ENCODE peak calls at places on chromosomes 13 and 19, in eight cellular contexts. F is EH; Y is nephron progenitor cell; W is stimulated activated naive CD8-positive, alpha-beta T cell treated with anti-CD3 and anti-CD28 coated beads, Interleukin-15, amount 100 ng/mL, for 72 hours; A is dermis blood vessel endothelial cell; U is EL; V is anterior cingulate cortex; L is ACHN. B is an unnamed sample.

GRCh38 chr19:1465191-1466016 is 13.6 kb downstream of the C19orf25 start:
- DNase-seq in W (peak; percentile 55), Y (peak; percentile 72), L (no peak), U (no peak), A (peak; percentile 76), F (peak; percentile 71), V (no peak), B (no peak)

GRCh38 chr13:79314652-79315051 is 91.4 kb downstream of the RBM26 start:
- DNase-seq in U (no peak), V (no peak), A (no peak), W (no peak), Y (no peak), L (no peak), F (no peak), B (no peak)

GRCh38 chr19:6739390-6739883 is at the start of gene TRIP10:
- DNase-seq in L (peak; percentile 75), U (peak; percentile 76), A (peak; percentile 87), F (peak; percentile 82), W (peak; percentile 84), V (peak; percentile 27), Y (peak; percentile 81), B (peak; percentile 75)

GRCh38 chr13:110023729-110024645 is 237.6 kb upstream of the IRS2 start:
- DNase-seq in L (no peak), V (no peak), A (no peak), W (no peak), Y (no peak), U (no peak), F (peak; percentile 50), B (no peak)

GRCh38 chr19:18814063-18814462 is 17.7 kb upstream of the UPF1 start:
- DNase-seq in Y (peak; percentile 27), U (no peak), V (no peak), W (no peak), F (peak; percentile 47), L (no peak), A (peak; percentile 33), B (no peak)

GRCh38 chr19:33441277-33441699 is 67.8 kb downstream of the CEBPG start:
- DNase-seq in W (no peak), L (no peak), F (no peak), Y (no peak), U (no peak), A (no peak), V (no peak), B (no peak)

GRCh38 chr13:110471833-110472162 is 89.7 kb downstream of the RAB20 start:
- DNase-seq in W (no peak), Y (no peak), A (peak; percentile 63), F (peak; percentile 58), U (peak; percentile 27), L (peak; percentile 78), V (no peak), B (peak; percentile 81)

GRCh38 chr19:12137541-12137940 is 2.6 kb downstream of the ZNF20 start:
- DNase-seq in U (no peak), Y (no peak), W (no peak), A (peak; percentile 13), L (no peak), F (no peak), V (no peak), B (no peak)

GRCh38 chr13:102567857-102568256 is 28.9 kb upstream of the TPP2 start:
- DNase-seq in L (no peak), W (no peak), V (no peak), U (no peak), Y (no peak), A (no peak), F (no peak), B (no peak)

GRCh38 chr19:12745166-12745897 is 6.3 kb upstream of the BEST2 start:
- DNase-seq in L (peak; percentile 29), W (no peak), A (no peak), U (peak; percentile 44), V (no peak), Y (no peak), F (no peak), B (no peak)

GRCh38 chr13:43776680-43777079 is 10.1 kb downstream of the ENOX1 start:
- DNase-seq in L (no peak), V (no peak), Y (no peak), W (no peak), F (peak; percentile 21), U (peak; percentile 15), A (no peak), B (no peak)

GRCh38 chr19:44582581-44583265 is 30.6 kb upstream of the IGSF23 start:
- DNase-seq in U (peak; percentile 43), A (peak; percentile 74), W (peak; percentile 39), Y (peak; percentile 48), L (peak; percentile 19), V (no peak), F (peak; percentile 41), B (no peak)

GRCh38 chr19:18418725-18419194 is 438 bp upstream of the SSBP4 start:
- DNase-seq in W (no peak), A (no peak), V (peak; percentile 36), F (no peak), Y (no peak), L (no peak), U (peak; percentile 59), B (no peak)

GRCh38 chr19:46112527-46112926 is 12.0 kb downstream of the IGFL3 start:
- DNase-seq in A (no peak), W (no peak), Y (no peak), V (no peak), U (no peak), L (no peak), F (no peak), B (no peak)

GRCh38 chr13:29886446-29886845 is 36.0 kb upstream of the UBL3 start:
- DNase-seq in U (no peak), Y (no peak), L (no peak), V (no peak), W (peak; percentile 21), A (no peak), F (no peak), B (no peak)

GRCh38 chr13:112060899-112061366 is 6.0 kb upstream of the SOX1 start:
- DNase-seq in V (no peak), U (no peak), Y (peak; percentile 33), W (no peak), L (no peak), A (no peak), F (no peak), B (no peak)

GRCh38 chr19:16106121-16106520 is 5.6 kb upstream of the RAB8A start:
- DNase-seq in W (no peak), A (no peak), U (peak; percentile 55), F (peak; percentile 62), V (no peak), L (no peak), Y (no peak), B (peak; percentile 59)

GRCh38 chr19:45505151-45505995 is 1.9 kb upstream of the VASP start:
- DNase-seq in V (no peak), W (no peak), Y (no peak), U (peak; percentile 54), A (no peak), F (peak; percentile 70), L (no peak), B (no peak)

GRCh38 chr19:17873661-17874422 is 2.1 kb downstream of the SLC5A5 start:
- DNase-seq in W (peak; percentile 65), V (no peak), F (peak; percentile 43), L (no peak), U (no peak), Y (peak; percentile 84), A (peak; percentile 29), B (no peak)

GRCh38 chr13:44035400-44035799 is 155.7 kb downstream of the LACC1 start:
- DNase-seq in F (no peak), A (no peak), V (no peak), U (no peak), Y (no peak), W (no peak), L (no peak), B (no peak)

GRCh38 chr13:21668665-21669599 is 1.9 kb upstream of the FGF9 start:
- DNase-seq in A (peak; percentile 15), V (no peak), Y (peak; percentile 50), W (peak; percentile 58), U (peak; percentile 11), F (peak; percentile 34), L (no peak), B (no peak)

GRCh38 chr13:40152145-40152544 is 496.7 kb downstream of the COG6 start:
- DNase-seq in Y (no peak), A (peak; percentile 94), U (peak; percentile 77), W (no peak), V (no peak), F (peak; percentile 78), L (peak; percentile 72), B (no peak)

GRCh38 chr19:48900477-48901452 is 653 bp downstream of the NUCB1 start:
- DNase-seq in F (peak; percentile 57), L (peak; percentile 23), A (peak; percentile 42), V (no peak), W (no peak), Y (no peak), U (peak; percentile 29), B (peak; percentile 46)

GRCh38 chr13:95300625-95301134 is 571 bp downstream of the ABCC4 start:
- DNase-seq in A (peak; percentile 56), W (peak; percentile 41), L (peak; percentile 79), F (peak; percentile 65), V (no peak), Y (peak; percentile 63), U (peak; percentile 76), B (peak; percentile 42)

GRCh38 chr13:112943309-112944125 is 25.5 kb upstream of the MCF2L start:
- DNase-seq in A (peak; percentile 47), U (peak; percentile 43), W (peak; percentile 39), V (no peak), Y (peak; percentile 80), F (peak; percentile 46), L (peak; percentile 26), B (no peak)